ENCODE peak calls at places on chromosomes 11 and 22, in four cellular contexts. D, A, S and X are unnamed samples.

GRCh38 chr11:10405858-10406592 is 49.0 kb upstream of the AMPD3 start:
- DNase-seq in D (peak), A (peak), S (peak), X (peak)

GRCh38 chr11:22208151-22208858 is 15.4 kb downstream of the ANO5 start:
- DNase-seq in D (no peak), A (no peak), S (no peak), X (no peak)

GRCh38 chr11:5280582-5281102 is 10.9 kb upstream of the HBE1 start:
- DNase-seq in D (no peak), A (peak), S (peak), X (peak)

GRCh38 chr22:41674941-41675340 is 13.7 kb downstream of the SNU13 start:
- DNase-seq in D (no peak), A (no peak), S (no peak), X (no peak)

GRCh38 chr11:105334025-105334714 is 194.6 kb upstream of the CARD18 start:
- DNase-seq in D (no peak), A (no peak), S (no peak), X (no peak)

GRCh38 chr11:134624166-134624920 is 212.3 kb upstream of the B3GAT1 start:
- DNase-seq in D (no peak), A (no peak), S (no peak), X (no peak)

GRCh38 chr11:44309483-44310197 is at the start of gene ALX4:
- DNase-seq in D (no peak), A (no peak), S (no peak), X (no peak)

GRCh38 chr22:38505595-38506117 is 455 bp downstream of the DDX17 start:
- DNase-seq in D (peak), A (peak), S (peak), X (peak)

GRCh38 chr11:46332568-46333128 is 14.6 kb upstream of the DGKZ start:
- DNase-seq in D (no peak), A (no peak), S (peak), X (no peak)

GRCh38 chr11:12460441-12460840 is 83.1 kb downstream of the PARVA start:
- DNase-seq in D (no peak), A (no peak), S (no peak), X (peak)

GRCh38 chr11:133619973-133620372 is 87.7 kb upstream of the OPCML start:
- DNase-seq in D (no peak), A (no peak), S (no peak), X (no peak)

GRCh38 chr11:108647701-108648527 is 17.0 kb upstream of the DDX10 start:
- DNase-seq in D (peak), A (peak), S (peak), X (peak)

GRCh38 chr11:404551-405264 is 10.1 kb downstream of the SIGIRR start:
- DNase-seq in D (no peak), A (no peak), S (no peak), X (no peak)

GRCh38 chr11:406796-407650 is 7.8 kb downstream of the SIGIRR start:
- DNase-seq in D (peak), A (peak), S (peak), X (peak)

GRCh38 chr11:407651-408080 is 7.1 kb downstream of the SIGIRR start:
- DNase-seq in D (no peak), A (no peak), S (no peak), X (no peak)

GRCh38 chr11:405323-405975 is 9.3 kb downstream of the SIGIRR start:
- DNase-seq in D (no peak), A (peak), S (no peak), X (no peak)

DNA sequence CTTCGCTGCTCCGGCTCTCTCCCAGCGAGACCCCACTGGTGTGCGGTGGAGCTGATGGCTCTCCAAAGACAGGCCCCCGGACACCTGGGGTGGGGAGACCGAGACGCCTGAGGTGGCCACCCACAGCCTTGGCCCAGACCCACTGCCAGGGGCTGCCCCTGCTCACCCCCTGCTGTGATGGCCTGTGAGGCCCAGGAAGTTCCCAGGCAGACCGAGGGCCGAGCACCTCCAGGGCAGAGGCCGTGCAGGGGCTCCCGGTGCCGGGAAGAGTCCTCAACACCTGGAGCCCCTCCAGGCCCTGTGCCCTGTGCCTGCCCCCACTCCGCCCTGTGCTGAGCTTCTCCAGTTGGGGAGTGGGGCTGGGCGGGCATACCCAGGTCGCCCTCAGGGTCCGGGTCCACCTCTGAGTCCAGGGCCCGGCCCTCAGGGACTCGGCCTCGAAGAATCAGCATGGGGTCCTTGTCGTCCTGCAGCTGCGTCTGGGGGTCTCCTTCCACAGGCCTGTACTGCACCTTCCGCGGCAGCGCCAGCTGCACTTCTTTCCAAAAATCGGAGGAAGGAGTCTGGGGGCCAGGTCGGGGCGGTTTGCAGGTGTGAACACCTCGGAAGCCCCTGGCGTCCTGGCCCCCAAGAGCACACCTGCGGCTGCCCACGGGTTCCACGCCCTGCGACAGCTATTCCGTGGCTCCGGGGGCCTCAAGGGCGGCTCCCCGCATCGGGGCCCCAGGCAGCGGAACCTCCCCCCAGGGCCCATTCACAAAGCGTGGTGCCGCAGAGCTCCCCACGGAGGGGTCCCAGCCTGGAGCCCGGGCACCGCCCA is 8.6 kb downstream of the SIGIRR start:
- DNase-seq in D (no peak), A (no peak), S (no peak), X (no peak)
- TF ChIP-seq POLR2A in D (no peak), A (no peak), S (no peak), X (no peak)

DNA sequence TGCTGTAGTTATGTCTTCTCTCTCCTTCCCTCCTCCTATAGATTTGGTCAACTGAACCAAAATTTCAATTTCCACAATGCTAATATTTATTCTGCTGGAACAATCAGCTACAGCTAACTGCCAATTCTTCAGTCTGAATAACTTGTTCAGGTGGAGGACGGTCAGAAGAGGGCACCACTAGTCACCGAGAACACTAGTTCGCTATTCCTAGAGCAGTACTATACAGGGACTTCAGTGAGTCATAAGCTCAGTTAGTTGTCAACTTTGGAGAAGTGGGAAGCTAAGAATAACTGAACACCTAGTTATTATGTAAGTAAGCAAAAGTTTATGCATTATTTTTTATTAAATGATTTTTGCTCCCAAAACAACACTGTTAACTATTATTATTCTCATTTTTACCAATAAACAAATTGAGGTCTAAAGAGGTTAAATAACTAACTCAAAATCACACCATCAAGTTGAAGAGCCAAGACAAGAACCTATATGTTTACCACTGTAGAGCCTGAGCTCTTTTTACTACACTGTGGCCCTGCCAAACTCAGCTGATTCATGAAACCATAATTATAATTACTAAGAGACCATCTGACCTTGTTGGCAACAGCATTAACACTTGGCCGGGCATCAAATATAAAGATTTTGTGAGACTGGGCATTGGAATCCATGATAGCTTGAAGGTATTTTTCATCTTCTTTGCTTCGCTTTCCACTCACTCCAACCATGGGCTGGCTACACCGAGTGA is 59.0 kb downstream of the CEP57 start:
- DNase-seq in D (peak), A (peak), S (no peak), X (peak)
- TF ChIP-seq CTCF in D (peak), A (no peak), S (peak), X (peak)

DNA sequence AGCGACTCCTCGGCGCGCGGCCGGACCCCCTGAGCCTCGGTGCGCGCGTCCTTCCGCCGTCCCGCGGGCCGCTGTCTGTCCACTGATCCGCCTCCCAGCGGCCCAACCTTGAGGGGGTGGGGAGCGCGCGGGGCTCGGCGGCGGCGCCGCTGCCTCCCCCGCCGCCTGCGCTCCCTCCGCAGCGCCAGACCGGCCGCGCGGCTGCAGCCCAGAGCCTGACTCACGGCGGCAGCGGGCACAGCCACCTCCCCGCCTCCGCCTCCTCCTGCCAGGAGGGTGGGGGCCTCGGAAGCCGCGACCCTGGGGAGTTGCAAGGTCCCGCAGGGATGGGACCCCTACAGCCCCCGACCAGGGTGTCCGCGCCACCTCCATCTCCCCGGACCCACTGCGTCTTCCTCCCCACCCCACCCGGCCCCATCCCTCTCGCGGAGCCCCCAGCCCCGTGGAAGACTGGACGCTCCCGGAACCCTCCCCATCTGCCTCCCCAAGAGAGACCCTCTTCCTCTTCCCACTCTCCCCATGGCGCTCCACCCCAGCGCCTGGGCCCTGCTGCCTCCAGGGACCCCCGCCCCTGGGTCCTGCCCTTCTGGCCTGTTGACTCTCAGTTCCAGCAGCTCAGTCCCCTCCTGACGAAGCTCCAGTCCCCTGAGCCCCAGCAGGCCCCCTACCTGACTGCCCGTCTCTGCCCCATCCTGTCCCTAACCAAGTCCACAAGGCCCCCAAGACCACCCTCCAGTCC is 1.2 kb downstream of the IFITM10 start:
- DNase-seq in D (peak), A (no peak), S (no peak), X (no peak)
- TF ChIP-seq POLR2A in D (no peak), A (no peak), S (no peak), X (no peak)

DNA sequence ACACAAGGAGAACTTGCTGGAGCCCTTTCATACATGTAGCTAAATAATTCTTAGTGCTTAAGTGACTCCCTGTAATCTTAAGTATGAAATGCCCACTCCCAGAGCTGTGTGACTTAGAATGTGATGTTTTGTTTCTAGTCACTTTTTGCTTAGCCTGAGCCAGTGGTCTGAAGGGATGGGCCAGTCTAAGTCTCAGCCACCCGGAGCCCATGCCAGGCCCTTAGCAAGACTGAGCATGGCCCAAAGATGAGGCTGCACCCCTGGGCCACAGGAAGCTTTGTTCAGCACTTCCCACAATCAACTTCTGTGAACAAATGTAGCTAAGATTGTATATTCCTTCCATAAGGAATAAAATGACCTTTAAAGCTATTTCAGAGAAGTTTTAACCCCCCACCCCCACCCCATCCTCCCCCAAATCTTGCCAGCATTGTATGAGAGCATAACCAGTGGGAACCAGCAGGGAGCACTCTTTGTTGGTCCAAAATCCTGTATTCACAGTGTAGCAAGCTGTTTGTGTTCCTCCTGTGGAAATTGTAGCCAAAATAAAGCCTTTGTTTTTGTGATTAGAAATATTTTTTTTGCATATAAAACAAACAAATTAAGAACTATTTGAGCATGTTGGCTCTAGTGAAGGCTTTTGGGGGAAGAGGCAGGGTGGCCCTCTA is 73.8 kb upstream of the GAL start:
- DNase-seq in D (no peak), A (no peak), S (no peak), X (peak)
- TF ChIP-seq CTCF in D (no peak), A (no peak), S (no peak), X (peak)

GRCh38 chr22:45312415-45312814 is 2.7 kb downstream of the FAM118A start:
- DNase-seq in D (no peak), A (no peak), S (no peak), X (no peak)

GRCh38 chr22:45311033-45311531 is 1.3 kb downstream of the FAM118A start:
- DNase-seq in D (no peak), A (no peak), S (no peak), X (no peak)

GRCh38 chr22:45310331-45311032 is 748 bp downstream of the FAM118A start:
- DNase-seq in D (no peak), A (no peak), S (peak), X (no peak)

GRCh38 chr22:45308624-45309421 is 911 bp upstream of the FAM118A start:
- DNase-seq in D (peak), A (no peak), S (no peak), X (no peak)

GRCh38 chr22:45309422-45310227 is at the start of gene FAM118A:
- DNase-seq in D (peak), A (peak), S (peak), X (peak)
- TF ChIP-seq POLR2A in D (peak), A (peak), S (peak), X (peak)

DNA sequence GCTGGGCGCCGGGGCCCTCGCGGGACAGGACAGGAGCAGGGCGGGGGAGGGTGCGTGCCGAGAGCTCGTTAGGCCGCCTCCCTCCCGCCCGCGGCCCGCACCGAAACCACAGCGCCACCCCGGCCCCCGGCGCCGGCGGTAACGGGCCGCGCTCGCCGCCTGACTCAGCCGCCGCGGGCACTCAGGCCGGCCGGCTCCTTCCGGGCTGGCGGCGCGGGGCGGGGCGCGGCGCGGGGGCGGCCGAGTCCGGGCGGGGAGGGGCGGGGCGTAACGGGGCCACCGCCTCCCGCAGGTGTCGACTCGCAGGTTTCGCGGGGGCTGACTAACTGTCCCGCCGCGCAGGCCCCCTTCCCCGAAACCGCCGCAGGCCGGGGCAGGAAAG is at the start of gene AP5B1:
- DNase-seq in D (peak), A (peak), S (peak), X (peak)
- TF ChIP-seq CTCF in D (no peak), A (no peak), S (no peak), X (peak)

DNA sequence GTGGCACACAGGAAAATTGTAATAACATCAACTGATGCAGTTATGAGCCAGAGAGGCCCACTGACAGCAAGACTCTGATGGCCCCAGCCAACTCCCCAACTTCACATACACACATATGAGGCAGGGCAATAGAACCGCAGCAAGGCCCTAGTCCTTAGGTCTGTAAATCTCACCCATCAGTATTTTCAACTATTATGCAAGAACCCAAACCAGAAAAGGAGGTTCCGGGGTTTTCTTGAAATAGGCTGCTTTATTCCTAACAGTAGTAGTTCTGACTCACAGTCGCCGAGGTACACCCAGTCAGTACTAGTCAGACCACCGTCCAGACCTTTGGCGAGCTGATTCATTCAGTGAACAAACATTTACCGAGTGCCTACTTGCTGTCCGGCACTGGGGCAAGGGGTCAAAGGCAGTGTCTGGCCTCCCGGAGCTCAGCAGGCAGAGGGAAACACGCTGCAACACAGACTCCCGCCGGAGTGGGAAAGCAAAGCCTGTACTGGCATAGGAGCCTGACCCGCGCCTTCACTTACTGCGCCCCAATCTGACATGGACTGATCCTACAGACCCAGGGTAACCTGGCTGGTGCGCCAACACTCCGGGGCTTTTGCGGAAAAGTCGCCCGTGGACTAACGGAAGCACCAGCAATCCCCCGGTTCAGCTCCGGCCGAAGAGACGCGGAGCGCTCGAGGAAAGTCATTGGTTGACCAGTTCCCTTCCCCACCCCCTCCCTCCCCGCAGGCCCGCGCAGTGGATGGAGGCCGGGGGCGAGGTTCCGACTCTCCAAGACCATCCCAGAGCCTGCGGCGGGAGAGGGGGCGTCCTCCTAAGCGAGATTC is 1.3 kb downstream of the PLEKHA7 start:
- DNase-seq in D (peak), A (peak), S (no peak), X (peak)
- TF ChIP-seq POLR2A in D (peak), A (no peak), S (peak), X (no peak)

GRCh38 chr11:469684-470667 is 19.9 kb downstream of the PTDSS2 start:
- DNase-seq in D (peak), A (peak), S (no peak), X (peak)
- TF ChIP-seq CTCF in D (peak), A (no peak), S (peak), X (peak)